ENCODE peak calls at places on chromosome 5, in ten cellular contexts. C is cardiac muscle cell; U is CD4-positive, alpha-beta memory T cell; M is ovary; G is right atrium auricular region; O is neuronal stem cell; E is mesendoderm; W is tibial artery; B is stomach; N is H7. A is an unnamed sample.

GRCh38 chr5:83563631-83564030 is 92.1 kb downstream of the VCAN start:
- DNase-seq in C (no peak), U (no peak), M (no peak), G (no peak), O (no peak), E (no peak), W (no peak), B (no peak), N (no peak), A (no peak)

GRCh38 chr5:2017540-2018389 is 135.0 kb upstream of the IRX4 start:
- DNase-seq in C (peak; percentile 29), U (peak; percentile 24), M (no peak), G (no peak), O (peak; percentile 23), E (peak; percentile 58), W (no peak), B (no peak), N (peak; percentile 76), A (peak; percentile 20)

GRCh38 chr5:172065431-172066065 is 59.1 kb upstream of the FBXW11 start:
- DNase-seq in C (peak; percentile 36), U (no peak), M (no peak), G (no peak), O (no peak), E (no peak), W (no peak), B (no peak), N (no peak), A (no peak)

GRCh38 chr5:125342938-125343401 is 596.5 kb upstream of the ZNF608 start:
- DNase-seq in C (peak; percentile 68), U (no peak), M (no peak), G (no peak), O (no peak), E (no peak), W (no peak), B (no peak), N (no peak), A (no peak)

GRCh38 chr5:14414615-14415515 is 166.7 kb upstream of the OTULINL start:
- DNase-seq in C (no peak), U (peak; percentile 17), M (peak; percentile 7), G (no peak), O (no peak), E (no peak), W (no peak), B (no peak), N (no peak), A (peak; percentile 28)

GRCh38 chr5:167561796-167562195 is 729.6 kb upstream of the WWC1 start:
- DNase-seq in C (no peak), U (no peak), M (no peak), G (no peak), O (no peak), E (peak; percentile 52), W (no peak), B (no peak), N (peak; percentile 9), A (no peak)

GRCh38 chr5:23089316-23089715 is 236.2 kb upstream of the CDH12 start:
- DNase-seq in C (no peak), U (no peak), M (no peak), G (no peak), O (no peak), E (no peak), W (no peak), B (no peak), N (no peak), A (no peak)

GRCh38 chr5:179184521-179185050 is 124.4 kb downstream of the ZNF354C start:
- DNase-seq in C (no peak), U (no peak), M (no peak), G (no peak), O (no peak), E (no peak), W (no peak), B (no peak), N (no peak), A (no peak)

GRCh38 chr5:144122081-144122480 is 48.4 kb downstream of the YIPF5 start:
- DNase-seq in C (no peak), U (no peak), M (no peak), G (no peak), O (no peak), E (no peak), W (no peak), B (no peak), N (no peak), A (no peak)

GRCh38 chr5:108360280-108360679 is 21.6 kb downstream of the FBXL17 start:
- DNase-seq in C (no peak), U (no peak), M (no peak), G (no peak), O (no peak), E (no peak), W (no peak), B (no peak), N (no peak), A (no peak)

GRCh38 chr5:56617998-56618397 is 197.4 kb upstream of the MAP3K1 start:
- DNase-seq in C (no peak), U (no peak), M (no peak), G (no peak), O (no peak), E (no peak), W (no peak), B (no peak), N (no peak), A (no peak)

GRCh38 chr5:17996002-17996401 is 361.7 kb downstream of the TAF11L14 start:
- DNase-seq in C (no peak), U (no peak), M (no peak), G (no peak), O (no peak), E (no peak), W (no peak), B (no peak), N (no peak), A (no peak)

GRCh38 chr5:159097461-159098284 is 2.0 kb downstream of the EBF1 start:
- DNase-seq in C (peak; percentile 71), U (no peak), M (peak; percentile 61), G (no peak), O (peak; percentile 23), E (peak; percentile 29), W (peak; percentile 78), B (no peak), N (peak; percentile 73), A (no peak)

GRCh38 chr5:57033103-57033502 is 81.2 kb upstream of the MIER3 start:
- DNase-seq in C (no peak), U (no peak), M (no peak), G (no peak), O (no peak), E (no peak), W (no peak), B (peak; percentile 72), N (no peak), A (peak; percentile 97)

GRCh38 chr5:135481387-135481786 is 29.2 kb upstream of the TIFAB start:
- DNase-seq in C (no peak), U (no peak), M (no peak), G (no peak), O (no peak), E (no peak), W (peak; percentile 47), B (no peak), N (no peak), A (no peak)

DNA sequence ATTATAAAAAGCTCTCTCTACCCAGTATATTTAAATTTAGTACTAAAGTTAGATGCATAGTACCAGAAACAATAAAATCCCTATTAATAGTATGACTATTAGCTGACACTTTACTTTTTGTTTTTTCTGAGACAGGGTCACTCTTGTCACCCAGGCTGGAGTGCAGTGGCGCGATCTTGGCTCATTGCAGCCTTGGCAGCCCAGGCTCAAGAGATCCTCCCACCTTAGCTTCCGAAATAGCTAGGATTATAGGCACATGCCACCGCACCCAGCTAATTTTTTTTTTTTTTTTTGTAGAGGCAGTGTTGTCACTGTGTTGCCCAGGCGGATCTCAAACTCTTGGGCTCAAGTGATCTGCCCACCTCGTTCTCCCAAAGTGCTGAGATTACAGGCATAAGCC is 8.0 kb downstream of the CCNG1 start:
- DNase-seq in C (no peak), U (no peak), M (no peak), G (no peak), O (no peak), E (no peak), W (no peak), B (no peak), N (no peak), A (no peak)
- H3K36me3 ChIP-seq in C (peaks cover 82% of the 10 kb centered on the region), U (peaks cover 36% of the 10 kb centered on the region), M (no peaks in the 10 kb centered on the region), G (peaks cover 62% of the 10 kb centered on the region), O (peaks cover 100% of the 10 kb centered on the region), E (peaks cover 2% of the 10 kb centered on the region), W (peaks cover 65% of the 10 kb centered on the region), B (peaks cover 91% of the 10 kb centered on the region), N (peaks cover 40% of the 10 kb centered on the region), A (peaks cover 16% of the 10 kb centered on the region)

GRCh38 chr5:150809363-150809762 is 30.8 kb downstream of the SMIM3 start:
- DNase-seq in C (no peak), U (no peak), M (no peak), G (no peak), O (no peak), E (no peak), W (no peak), B (no peak), N (no peak), A (no peak)
- H3K4me3 ChIP-seq in C (no peak overlapping the region), U (no peak overlapping the region), M (no peak overlapping the region), G (no peak overlapping the region), O (no peak overlapping the region), E (no peak overlapping the region), W (no peak overlapping the region), B (no peak overlapping the region), N (no peak overlapping the region), A (no peak overlapping the region)

GRCh38 chr5:177293819-177294581 is 9.5 kb downstream of the RAB24 start:
- DNase-seq in C (no peak), U (no peak), M (no peak), G (no peak), O (no peak), E (no peak), W (no peak), B (no peak), N (no peak), A (no peak)

GRCh38 chr5:177290816-177291596 is 12.5 kb downstream of the RAB24 start:
- DNase-seq in C (no peak), U (no peak), M (no peak), G (no peak), O (no peak), E (no peak), W (no peak), B (no peak), N (no peak), A (no peak)

GRCh38 chr5:177291735-177292134 is 11.8 kb downstream of the RAB24 start:
- DNase-seq in C (no peak), U (no peak), M (no peak), G (no peak), O (no peak), E (no peak), W (no peak), B (no peak), N (no peak), A (no peak)

GRCh38 chr5:177288191-177288590 is 15.3 kb downstream of the RAB24 start:
- DNase-seq in C (no peak), U (no peak), M (no peak), G (no peak), O (no peak), E (no peak), W (no peak), B (no peak), N (no peak), A (no peak)
- H3K36me3 ChIP-seq in C (peaks cover 66% of the 10 kb centered on the region), U (peaks cover 60% of the 10 kb centered on the region), M (no peaks in the 10 kb centered on the region), G (peaks cover 95% of the 10 kb centered on the region), O (no peaks in the 10 kb centered on the region), E (peaks cover 17% of the 10 kb centered on the region), W (peaks cover 88% of the 10 kb centered on the region), B (peaks cover 100% of the 10 kb centered on the region), N (peaks cover 41% of the 10 kb centered on the region), A (peaks cover 20% of the 10 kb centered on the region)

DNA sequence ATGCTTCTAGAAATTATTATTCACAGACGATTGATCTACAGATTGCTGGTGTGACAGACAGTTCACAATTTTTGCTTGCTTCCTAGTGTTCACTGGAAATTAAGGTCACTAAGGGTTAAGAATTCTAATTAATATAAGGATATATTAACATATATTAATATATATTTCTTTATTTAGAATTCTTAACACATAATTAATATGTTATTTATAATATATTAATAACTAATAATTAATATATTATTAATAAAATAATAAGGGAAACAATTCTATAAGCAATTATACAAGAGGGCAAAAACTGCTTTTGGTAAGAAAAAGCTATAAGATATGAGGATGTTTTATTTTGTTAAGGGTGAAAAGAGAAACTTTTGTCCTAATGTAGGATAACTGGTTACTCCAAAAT is 56.3 kb downstream of the PDE6A start:
- DNase-seq in C (no peak), U (no peak), M (no peak), G (no peak), O (no peak), E (no peak), W (no peak), B (no peak), N (no peak), A (no peak)
- H3K4me3 ChIP-seq in C (no peak overlapping the region), U (no peak overlapping the region), M (no peak overlapping the region), G (no peak overlapping the region), O (no peak overlapping the region), E (no peak overlapping the region), W (no peak overlapping the region), B (no peak overlapping the region), N (no peak overlapping the region), A (no peak overlapping the region)